ENCODE peak calls at places on chromosomes 2 and 18, in eight cellular contexts. One of them, this sample, is unnamed. For H3K4me1, the result is how much of the 10 kb centered on the place peaks cover.

GRCh38 chr2:119178811-119179601 is 20.5 kb upstream of the C1QL2 start:
- DNase-seq in GM12878: no peak
- DNase-seq in prostate gland: peak
- DNase-seq in HepG2: no peak
- DNase-seq in sigmoid colon: no peak
- DNase-seq in K562: no peak
- DNase-seq in endothelial cell of umbilical vein: no peak
- DNase-seq in stomach: peak
- DNase-seq in this sample: no peak

GRCh38 chr2:46062637-46063412 is 234.4 kb upstream of the EPAS1 start:
- DNase-seq in stomach: peak
- DNase-seq in HepG2: peak
- DNase-seq in sigmoid colon: peak
- DNase-seq in endothelial cell of umbilical vein: peak
- DNase-seq in prostate gland: peak
- DNase-seq in K562: peak
- DNase-seq in GM12878: no peak
- DNase-seq in this sample: no peak

GRCh38 chr2:232836934-232837333 is 33.1 kb upstream of the SNORC start:
- DNase-seq in endothelial cell of umbilical vein: no peak
- DNase-seq in HepG2: no peak
- DNase-seq in stomach: no peak
- DNase-seq in prostate gland: no peak
- DNase-seq in sigmoid colon: no peak
- DNase-seq in K562: no peak
- DNase-seq in GM12878: no peak
- DNase-seq in this sample: no peak

GRCh38 chr2:68466361-68466777 is 725 bp downstream of the FBXO48 start:
- DNase-seq in sigmoid colon: no peak
- DNase-seq in prostate gland: peak
- DNase-seq in endothelial cell of umbilical vein: peak
- DNase-seq in HepG2: peak
- DNase-seq in stomach: no peak
- DNase-seq in K562: peak
- DNase-seq in GM12878: no peak
- DNase-seq in this sample: no peak

GRCh38 chr18:56322403-56322802 is 316.0 kb downstream of the TXNL1 start:
- DNase-seq in endothelial cell of umbilical vein: no peak
- DNase-seq in GM12878: no peak
- DNase-seq in stomach: no peak
- DNase-seq in sigmoid colon: no peak
- DNase-seq in K562: no peak
- DNase-seq in HepG2: no peak
- DNase-seq in prostate gland: no peak
- DNase-seq in this sample: no peak

GRCh38 chr2:118320640-118321039 is 232.4 kb downstream of the INSIG2 start:
- DNase-seq in HepG2: no peak
- DNase-seq in GM12878: no peak
- DNase-seq in K562: no peak
- DNase-seq in endothelial cell of umbilical vein: no peak
- DNase-seq in sigmoid colon: no peak
- DNase-seq in prostate gland: no peak
- DNase-seq in stomach: no peak
- DNase-seq in this sample: no peak

GRCh38 chr2:53211201-53211774 is 556.3 kb upstream of the CHAC2 start:
- DNase-seq in stomach: no peak
- DNase-seq in endothelial cell of umbilical vein: no peak
- DNase-seq in prostate gland: no peak
- DNase-seq in HepG2: no peak
- DNase-seq in GM12878: no peak
- DNase-seq in K562: no peak
- DNase-seq in sigmoid colon: no peak
- DNase-seq in this sample: no peak

GRCh38 chr2:72325592-72326422 is 178.1 kb upstream of the CYP26B1 start:
- DNase-seq in stomach: peak
- DNase-seq in K562: peak
- DNase-seq in endothelial cell of umbilical vein: peak
- DNase-seq in HepG2: peak
- DNase-seq in sigmoid colon: no peak
- DNase-seq in prostate gland: no peak
- DNase-seq in GM12878: no peak
- DNase-seq in this sample: no peak

GRCh38 chr2:10210336-10210735 is 87.8 kb downstream of the RRM2 start:
- DNase-seq in K562: no peak
- DNase-seq in endothelial cell of umbilical vein: no peak
- DNase-seq in sigmoid colon: no peak
- DNase-seq in HepG2: no peak
- DNase-seq in stomach: no peak
- DNase-seq in prostate gland: no peak
- DNase-seq in GM12878: no peak
- DNase-seq in this sample: no peak

GRCh38 chr18:79740741-79741700 is 56.7 kb upstream of the KCNG2 start:
- DNase-seq in endothelial cell of umbilical vein: no peak
- DNase-seq in stomach: no peak
- DNase-seq in K562: no peak
- DNase-seq in prostate gland: no peak
- DNase-seq in sigmoid colon: peak
- DNase-seq in GM12878: no peak
- DNase-seq in HepG2: no peak
- DNase-seq in this sample: no peak

GRCh38 chr2:143171817-143172216 is 42.6 kb downstream of the ARHGAP15 start:
- DNase-seq in GM12878: no peak
- DNase-seq in prostate gland: no peak
- DNase-seq in endothelial cell of umbilical vein: no peak
- DNase-seq in HepG2: no peak
- DNase-seq in K562: no peak
- DNase-seq in sigmoid colon: no peak
- DNase-seq in stomach: no peak
- DNase-seq in this sample: no peak

GRCh38 chr2:45353879-45354278 is 257.2 kb downstream of the SRBD1 start:
- DNase-seq in GM12878: no peak
- DNase-seq in endothelial cell of umbilical vein: peak
- DNase-seq in prostate gland: no peak
- DNase-seq in stomach: no peak
- DNase-seq in K562: no peak
- DNase-seq in sigmoid colon: no peak
- DNase-seq in HepG2: peak
- DNase-seq in this sample: no peak

GRCh38 chr2:106789185-106789584 is 96.8 kb downstream of the ST6GAL2 start:
- DNase-seq in K562: peak
- DNase-seq in GM12878: no peak
- DNase-seq in stomach: no peak
- DNase-seq in endothelial cell of umbilical vein: no peak
- DNase-seq in prostate gland: no peak
- DNase-seq in HepG2: no peak
- DNase-seq in sigmoid colon: no peak
- DNase-seq in this sample: no peak

GRCh38 chr2:9782197-9782719 is 61.0 kb upstream of the TAF1B start:
- DNase-seq in stomach: no peak
- DNase-seq in sigmoid colon: no peak
- DNase-seq in prostate gland: peak
- DNase-seq in endothelial cell of umbilical vein: no peak
- DNase-seq in HepG2: no peak
- DNase-seq in K562: no peak
- DNase-seq in GM12878: no peak
- DNase-seq in this sample: no peak

GRCh38 chr2:111694690-111695089 is 189.3 kb downstream of the ANAPC1 start:
- DNase-seq in HepG2: no peak
- DNase-seq in K562: no peak
- DNase-seq in endothelial cell of umbilical vein: peak
- DNase-seq in sigmoid colon: peak
- DNase-seq in prostate gland: no peak
- DNase-seq in stomach: no peak
- DNase-seq in GM12878: no peak
- DNase-seq in this sample: no peak

GRCh38 chr2:238396663-238397062 is 30.1 kb upstream of the ASB1 start:
- DNase-seq in endothelial cell of umbilical vein: no peak
- DNase-seq in stomach: no peak
- DNase-seq in K562: peak
- DNase-seq in HepG2: no peak
- DNase-seq in prostate gland: no peak
- DNase-seq in GM12878: no peak
- DNase-seq in sigmoid colon: no peak
- DNase-seq in this sample: no peak

GRCh38 chr2:111032721-111033532 is 87.8 kb upstream of the BCL2L11 start:
- DNase-seq in stomach: peak
- DNase-seq in prostate gland: no peak
- DNase-seq in sigmoid colon: no peak
- DNase-seq in HepG2: peak
- DNase-seq in GM12878: no peak
- DNase-seq in K562: no peak
- DNase-seq in endothelial cell of umbilical vein: no peak
- DNase-seq in this sample: no peak

GRCh38 chr18:31509571-31509970 is 11.6 kb downstream of the DSG2 start:
- DNase-seq in sigmoid colon: no peak
- DNase-seq in prostate gland: no peak
- DNase-seq in K562: no peak
- DNase-seq in GM12878: no peak
- DNase-seq in endothelial cell of umbilical vein: no peak
- DNase-seq in HepG2: peak
- DNase-seq in stomach: no peak
- DNase-seq in this sample: no peak

GRCh38 chr2:226647626-226648518 is 151.7 kb downstream of the IRS1 start:
- DNase-seq in stomach: no peak
- DNase-seq in sigmoid colon: no peak
- DNase-seq in endothelial cell of umbilical vein: no peak
- DNase-seq in K562: no peak
- DNase-seq in HepG2: no peak
- DNase-seq in prostate gland: no peak
- DNase-seq in GM12878: no peak
- DNase-seq in this sample: no peak

GRCh38 chr2:226652983-226653765 is 146.4 kb downstream of the IRS1 start:
- DNase-seq in prostate gland: no peak
- DNase-seq in endothelial cell of umbilical vein: no peak
- DNase-seq in sigmoid colon: no peak
- DNase-seq in GM12878: no peak
- DNase-seq in stomach: no peak
- DNase-seq in K562: no peak
- DNase-seq in HepG2: no peak
- DNase-seq in this sample: no peak

GRCh38 chr2:226649201-226649600 is 150.4 kb downstream of the IRS1 start:
- DNase-seq in stomach: no peak
- DNase-seq in sigmoid colon: no peak
- DNase-seq in endothelial cell of umbilical vein: no peak
- DNase-seq in prostate gland: no peak
- DNase-seq in HepG2: no peak
- DNase-seq in K562: no peak
- DNase-seq in GM12878: no peak
- DNase-seq in this sample: no peak

GRCh38 chr2:226652388-226652787 is 147.2 kb downstream of the IRS1 start:
- DNase-seq in stomach: no peak
- DNase-seq in prostate gland: no peak
- DNase-seq in sigmoid colon: no peak
- DNase-seq in HepG2: no peak
- DNase-seq in K562: no peak
- DNase-seq in endothelial cell of umbilical vein: peak
- DNase-seq in GM12878: no peak
- DNase-seq in this sample: no peak

GRCh38 chr2:226649871-226650660 is 149.6 kb downstream of the IRS1 start:
- DNase-seq in stomach: peak
- DNase-seq in sigmoid colon: peak
- DNase-seq in K562: peak
- DNase-seq in HepG2: peak
- DNase-seq in GM12878: peak
- DNase-seq in endothelial cell of umbilical vein: peak
- DNase-seq in prostate gland: peak
- DNase-seq in this sample: peak
- TF ChIP-seq POLR2AphosphoS5 in stomach: peak
- TF ChIP-seq POLR2AphosphoS5 in sigmoid colon: peak
- TF ChIP-seq POLR2AphosphoS5 in K562: no peak
- TF ChIP-seq POLR2AphosphoS5 in HepG2: no peak
- TF ChIP-seq POLR2AphosphoS5 in GM12878: no peak
- TF ChIP-seq POLR2AphosphoS5 in endothelial cell of umbilical vein: peak
- TF ChIP-seq POLR2AphosphoS5 in prostate gland: peak
- TF ChIP-seq POLR2AphosphoS5 in this sample: peak

DNA sequence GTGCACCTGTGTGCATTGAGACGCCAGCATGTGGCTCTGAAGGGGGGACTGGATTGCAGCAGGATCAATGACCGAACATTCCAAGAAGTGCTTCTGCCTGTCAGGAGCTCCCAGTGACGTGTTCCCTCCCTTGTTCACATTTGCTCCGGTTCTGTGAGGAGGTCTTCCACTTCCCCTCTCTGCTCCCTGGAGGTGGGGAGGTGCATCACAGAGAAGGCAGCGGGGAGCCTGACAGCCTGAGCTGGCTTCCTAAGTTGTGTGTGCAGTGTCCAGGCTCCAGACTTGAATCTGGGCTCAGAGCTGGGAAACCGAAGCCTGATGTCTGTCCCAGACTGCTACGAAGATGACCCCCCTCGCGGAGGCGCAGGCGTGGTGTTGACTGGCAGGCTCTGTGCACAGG is 171.0 kb downstream of the KLHL29 start:
- DNase-seq in stomach: no peak
- DNase-seq in HepG2: no peak
- DNase-seq in endothelial cell of umbilical vein: no peak
- DNase-seq in GM12878: no peak
- DNase-seq in prostate gland: no peak
- DNase-seq in sigmoid colon: no peak
- DNase-seq in K562: no peak
- DNase-seq in this sample: no peak
- H3K4me1 ChIP-seq in stomach: under half
- H3K4me1 ChIP-seq in HepG2: under half
- H3K4me1 ChIP-seq in endothelial cell of umbilical vein: under half
- H3K4me1 ChIP-seq in GM12878: under half
- H3K4me1 ChIP-seq in prostate gland: under half
- H3K4me1 ChIP-seq in sigmoid colon: under half
- H3K4me1 ChIP-seq in K562: under half
- H3K4me1 ChIP-seq in this sample: under half

DNA sequence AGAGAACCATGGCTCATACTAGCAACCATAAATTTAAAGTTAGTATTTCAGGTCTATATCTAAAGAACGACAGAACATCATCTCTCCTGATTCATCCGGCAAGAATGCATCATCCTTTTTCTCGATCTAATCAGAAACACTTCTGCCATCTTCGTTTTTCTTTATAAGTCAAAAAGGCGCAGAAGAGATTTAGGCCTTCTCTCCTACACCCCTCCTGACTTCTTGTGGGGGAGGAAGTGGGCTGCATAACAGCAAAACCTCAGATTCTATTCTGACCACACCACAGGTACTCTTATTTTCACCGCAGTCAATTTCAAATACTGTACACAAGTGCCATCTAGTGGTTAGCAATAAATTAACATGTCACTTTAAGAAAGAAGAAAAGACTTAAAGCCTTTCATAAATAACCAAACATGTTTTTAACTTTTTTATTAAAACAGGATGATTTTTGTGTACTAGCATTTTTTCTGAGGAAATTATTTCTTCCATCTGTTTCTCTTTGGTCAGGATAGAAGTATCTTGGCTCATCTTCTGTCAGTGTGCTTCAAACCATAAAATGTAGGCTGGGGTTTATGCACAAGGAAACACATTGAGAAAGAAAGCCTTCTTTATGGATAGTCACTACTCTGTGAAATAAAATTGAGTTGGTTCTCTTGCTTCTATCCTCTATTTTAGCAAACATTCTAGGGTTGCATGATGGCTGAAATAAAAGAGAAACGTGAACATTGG is 48.3 kb upstream of the PIK3C3 start:
- DNase-seq in endothelial cell of umbilical vein: peak
- DNase-seq in GM12878: peak
- DNase-seq in sigmoid colon: no peak
- DNase-seq in stomach: no peak
- DNase-seq in K562: peak
- DNase-seq in prostate gland: no peak
- DNase-seq in HepG2: peak
- DNase-seq in this sample: no peak
- H3K4me3 ChIP-seq in endothelial cell of umbilical vein: no peak
- H3K4me3 ChIP-seq in GM12878: no peak
- H3K4me3 ChIP-seq in sigmoid colon: no peak
- H3K4me3 ChIP-seq in stomach: no peak
- H3K4me3 ChIP-seq in K562: no peak
- H3K4me3 ChIP-seq in prostate gland: no peak
- H3K4me3 ChIP-seq in HepG2: no peak
- H3K4me3 ChIP-seq in this sample: no peak

GRCh38 chr2:207227062-207227748 is 61.5 kb upstream of the KLF7 start:
- DNase-seq in K562: no peak
- DNase-seq in endothelial cell of umbilical vein: no peak
- DNase-seq in HepG2: no peak
- DNase-seq in prostate gland: no peak
- DNase-seq in GM12878: no peak
- DNase-seq in sigmoid colon: peak
- DNase-seq in stomach: no peak
- DNase-seq in this sample: no peak
- TF ChIP-seq POLR2AphosphoS5 in K562: no peak
- TF ChIP-seq POLR2AphosphoS5 in endothelial cell of umbilical vein: no peak
- TF ChIP-seq POLR2AphosphoS5 in HepG2: no peak
- TF ChIP-seq POLR2AphosphoS5 in prostate gland: no peak
- TF ChIP-seq POLR2AphosphoS5 in GM12878: no peak
- TF ChIP-seq POLR2AphosphoS5 in sigmoid colon: peak
- TF ChIP-seq POLR2AphosphoS5 in stomach: no peak
- TF ChIP-seq POLR2AphosphoS5 in this sample: no peak

This sample was measured in vagina.